ENCODE peak calls at places on chromosomes 13 and 19, in eight cellular contexts. One of them, this sample, is unnamed.

GRCh38 chr19:40799558-40800338 is 757 bp downstream of the EGLN2 start:
- DNase-seq in SHP77 treated with DMSO at 0.1 percent for 48 hours: no peak
- DNase-seq in uterus: no peak
- DNase-seq in nephron progenitor cell: peak
- DNase-seq in activated T-helper 9 cell treated with anti-CD3 and anti-CD28 coated beads, Interleukin-2, amount 50 U/mL, for 16 hours: no peak
- DNase-seq in Jurkat, Clone E6-1: no peak
- DNase-seq in activated CD4-positive, alpha-beta T cell treated with anti-CD3 and anti-CD28 coated beads, Interleukin-2, amount 10 ng/mL, durations not matched to agents 7 days and 5 days: peak
- DNase-seq in mesenchymal stem cell: peak
- DNase-seq in this sample: peak

GRCh38 chr19:18023596-18024212 is 15.7 kb downstream of the ARRDC2 start:
- DNase-seq in SHP77 treated with DMSO at 0.1 percent for 48 hours: peak
- DNase-seq in uterus: peak
- DNase-seq in nephron progenitor cell: no peak
- DNase-seq in activated T-helper 9 cell treated with anti-CD3 and anti-CD28 coated beads, Interleukin-2, amount 50 U/mL, for 16 hours: peak
- DNase-seq in Jurkat, Clone E6-1: peak
- DNase-seq in activated CD4-positive, alpha-beta T cell treated with anti-CD3 and anti-CD28 coated beads, Interleukin-2, amount 10 ng/mL, durations not matched to agents 7 days and 5 days: peak
- DNase-seq in mesenchymal stem cell: peak
- DNase-seq in this sample: no peak

GRCh38 chr19:3788991-3789778 is 3.0 kb upstream of the MATK start:
- DNase-seq in SHP77 treated with DMSO at 0.1 percent for 48 hours: no peak
- DNase-seq in uterus: no peak
- DNase-seq in nephron progenitor cell: no peak
- DNase-seq in activated T-helper 9 cell treated with anti-CD3 and anti-CD28 coated beads, Interleukin-2, amount 50 U/mL, for 16 hours: no peak
- DNase-seq in Jurkat, Clone E6-1: no peak
- DNase-seq in activated CD4-positive, alpha-beta T cell treated with anti-CD3 and anti-CD28 coated beads, Interleukin-2, amount 10 ng/mL, durations not matched to agents 7 days and 5 days: no peak
- DNase-seq in mesenchymal stem cell: no peak
- DNase-seq in this sample: no peak

GRCh38 chr19:1901940-1902404 is 3.2 kb upstream of the ADAT3 start:
- DNase-seq in SHP77 treated with DMSO at 0.1 percent for 48 hours: no peak
- DNase-seq in uterus: no peak
- DNase-seq in nephron progenitor cell: no peak
- DNase-seq in activated T-helper 9 cell treated with anti-CD3 and anti-CD28 coated beads, Interleukin-2, amount 50 U/mL, for 16 hours: no peak
- DNase-seq in Jurkat, Clone E6-1: no peak
- DNase-seq in activated CD4-positive, alpha-beta T cell treated with anti-CD3 and anti-CD28 coated beads, Interleukin-2, amount 10 ng/mL, durations not matched to agents 7 days and 5 days: no peak
- DNase-seq in mesenchymal stem cell: no peak
- DNase-seq in this sample: no peak

GRCh38 chr13:65917731-65918130 is 1312.4 kb downstream of the PCDH9 start:
- DNase-seq in SHP77 treated with DMSO at 0.1 percent for 48 hours: no peak
- DNase-seq in uterus: no peak
- DNase-seq in nephron progenitor cell: no peak
- DNase-seq in activated T-helper 9 cell treated with anti-CD3 and anti-CD28 coated beads, Interleukin-2, amount 50 U/mL, for 16 hours: no peak
- DNase-seq in Jurkat, Clone E6-1: no peak
- DNase-seq in activated CD4-positive, alpha-beta T cell treated with anti-CD3 and anti-CD28 coated beads, Interleukin-2, amount 10 ng/mL, durations not matched to agents 7 days and 5 days: no peak
- DNase-seq in mesenchymal stem cell: no peak
- DNase-seq in this sample: no peak

GRCh38 chr13:23673354-23673753 is 103.1 kb downstream of the TNFRSF19 start:
- DNase-seq in SHP77 treated with DMSO at 0.1 percent for 48 hours: peak
- DNase-seq in uterus: peak
- DNase-seq in nephron progenitor cell: no peak
- DNase-seq in activated T-helper 9 cell treated with anti-CD3 and anti-CD28 coated beads, Interleukin-2, amount 50 U/mL, for 16 hours: no peak
- DNase-seq in Jurkat, Clone E6-1: no peak
- DNase-seq in activated CD4-positive, alpha-beta T cell treated with anti-CD3 and anti-CD28 coated beads, Interleukin-2, amount 10 ng/mL, durations not matched to agents 7 days and 5 days: no peak
- DNase-seq in mesenchymal stem cell: peak
- DNase-seq in this sample: no peak

GRCh38 chr19:31054430-31054829 is 294.8 kb downstream of the TSHZ3 start:
- DNase-seq in SHP77 treated with DMSO at 0.1 percent for 48 hours: no peak
- DNase-seq in uterus: no peak
- DNase-seq in nephron progenitor cell: peak
- DNase-seq in activated T-helper 9 cell treated with anti-CD3 and anti-CD28 coated beads, Interleukin-2, amount 50 U/mL, for 16 hours: peak
- DNase-seq in Jurkat, Clone E6-1: peak
- DNase-seq in activated CD4-positive, alpha-beta T cell treated with anti-CD3 and anti-CD28 coated beads, Interleukin-2, amount 10 ng/mL, durations not matched to agents 7 days and 5 days: peak
- DNase-seq in mesenchymal stem cell: peak
- DNase-seq in this sample: no peak

GRCh38 chr13:97256343-97256783 is 34.2 kb downstream of the MBNL2 start:
- DNase-seq in SHP77 treated with DMSO at 0.1 percent for 48 hours: no peak
- DNase-seq in uterus: no peak
- DNase-seq in nephron progenitor cell: no peak
- DNase-seq in activated T-helper 9 cell treated with anti-CD3 and anti-CD28 coated beads, Interleukin-2, amount 50 U/mL, for 16 hours: no peak
- DNase-seq in Jurkat, Clone E6-1: no peak
- DNase-seq in activated CD4-positive, alpha-beta T cell treated with anti-CD3 and anti-CD28 coated beads, Interleukin-2, amount 10 ng/mL, durations not matched to agents 7 days and 5 days: no peak
- DNase-seq in mesenchymal stem cell: peak
- DNase-seq in this sample: peak

GRCh38 chr13:100514788-100515409 is 73.7 kb downstream of the GGACT start:
- DNase-seq in SHP77 treated with DMSO at 0.1 percent for 48 hours: peak
- DNase-seq in uterus: peak
- DNase-seq in nephron progenitor cell: peak
- DNase-seq in activated T-helper 9 cell treated with anti-CD3 and anti-CD28 coated beads, Interleukin-2, amount 50 U/mL, for 16 hours: peak
- DNase-seq in Jurkat, Clone E6-1: peak
- DNase-seq in activated CD4-positive, alpha-beta T cell treated with anti-CD3 and anti-CD28 coated beads, Interleukin-2, amount 10 ng/mL, durations not matched to agents 7 days and 5 days: peak
- DNase-seq in mesenchymal stem cell: peak
- DNase-seq in this sample: peak

GRCh38 chr13:112965573-112966115 is 3.4 kb upstream of the MCF2L start:
- DNase-seq in SHP77 treated with DMSO at 0.1 percent for 48 hours: no peak
- DNase-seq in uterus: no peak
- DNase-seq in nephron progenitor cell: no peak
- DNase-seq in activated T-helper 9 cell treated with anti-CD3 and anti-CD28 coated beads, Interleukin-2, amount 50 U/mL, for 16 hours: no peak
- DNase-seq in Jurkat, Clone E6-1: no peak
- DNase-seq in activated CD4-positive, alpha-beta T cell treated with anti-CD3 and anti-CD28 coated beads, Interleukin-2, amount 10 ng/mL, durations not matched to agents 7 days and 5 days: no peak
- DNase-seq in mesenchymal stem cell: no peak
- DNase-seq in this sample: no peak

GRCh38 chr19:6068711-6069110 is 41.6 kb downstream of the RFX2 start:
- DNase-seq in SHP77 treated with DMSO at 0.1 percent for 48 hours: no peak
- DNase-seq in uterus: no peak
- DNase-seq in nephron progenitor cell: no peak
- DNase-seq in activated T-helper 9 cell treated with anti-CD3 and anti-CD28 coated beads, Interleukin-2, amount 50 U/mL, for 16 hours: no peak
- DNase-seq in Jurkat, Clone E6-1: no peak
- DNase-seq in activated CD4-positive, alpha-beta T cell treated with anti-CD3 and anti-CD28 coated beads, Interleukin-2, amount 10 ng/mL, durations not matched to agents 7 days and 5 days: no peak
- DNase-seq in mesenchymal stem cell: no peak
- DNase-seq in this sample: no peak

GRCh38 chr19:32881766-32882165 is 12.2 kb upstream of the SLC7A9 start:
- DNase-seq in SHP77 treated with DMSO at 0.1 percent for 48 hours: no peak
- DNase-seq in uterus: no peak
- DNase-seq in nephron progenitor cell: no peak
- DNase-seq in activated T-helper 9 cell treated with anti-CD3 and anti-CD28 coated beads, Interleukin-2, amount 50 U/mL, for 16 hours: no peak
- DNase-seq in Jurkat, Clone E6-1: no peak
- DNase-seq in activated CD4-positive, alpha-beta T cell treated with anti-CD3 and anti-CD28 coated beads, Interleukin-2, amount 10 ng/mL, durations not matched to agents 7 days and 5 days: no peak
- DNase-seq in mesenchymal stem cell: no peak
- DNase-seq in this sample: no peak

This sample was measured in erythroblast.